ENCODE peak calls at places on chromosomes 16 and 17, in five cellular contexts. One of them, this sample, is unnamed.

GRCh38 chr17:82042649-82043048 is 5.2 kb upstream of the DCXR start:
- DNase-seq in IMR-90: no peak
- DNase-seq in neuronal stem cell: no peak
- DNase-seq in H9: no peak
- DNase-seq in H1: no peak
- DNase-seq in this sample: no peak

GRCh38 chr16:30186782-30187555 is 3.6 kb downstream of the CORO1A start:
- DNase-seq in H1: peak; percentile 94
- DNase-seq in neuronal stem cell: no peak
- DNase-seq in H9: peak; percentile 78
- DNase-seq in IMR-90: no peak
- DNase-seq in this sample: peak; percentile 29

GRCh38 chr16:57818377-57819055 is 16.2 kb upstream of the KIFC3 start:
- DNase-seq in neuronal stem cell: no peak
- DNase-seq in H1: no peak
- DNase-seq in IMR-90: no peak
- DNase-seq in H9: no peak
- DNase-seq in this sample: no peak

GRCh38 chr17:36124879-36125824 is 21.5 kb downstream of the CCL4 start:
- DNase-seq in H1: peak; percentile 46
- DNase-seq in neuronal stem cell: no peak
- DNase-seq in H9: peak; percentile 88
- DNase-seq in IMR-90: no peak
- DNase-seq in this sample: no peak

GRCh38 chr17:48757524-48757961 is 29.0 kb upstream of the HOXB13 start:
- DNase-seq in neuronal stem cell: no peak
- DNase-seq in H9: no peak
- DNase-seq in IMR-90: no peak
- DNase-seq in H1: no peak
- DNase-seq in this sample: no peak

GRCh38 chr17:1532836-1533602 is 16.6 kb upstream of the INPP5K start:
- DNase-seq in neuronal stem cell: no peak
- DNase-seq in IMR-90: no peak
- DNase-seq in H1: peak; percentile 74
- DNase-seq in H9: peak; percentile 85
- DNase-seq in this sample: peak; percentile 12

GRCh38 chr16:15427648-15428239 is 6.6 kb upstream of the BMERB1 start:
- DNase-seq in H9: no peak
- DNase-seq in IMR-90: peak; percentile 84
- DNase-seq in neuronal stem cell: no peak
- DNase-seq in H1: no peak
- DNase-seq in this sample: peak; percentile 77

GRCh38 chr16:81491522-81492188 is 47.0 kb downstream of the CMIP start:
- DNase-seq in IMR-90: peak; percentile 65
- DNase-seq in H9: no peak
- DNase-seq in H1: no peak
- DNase-seq in neuronal stem cell: no peak
- DNase-seq in this sample: no peak

GRCh38 chr17:28724500-28725165 is 1.4 kb downstream of the TLCD1 start:
- DNase-seq in H9: no peak
- DNase-seq in neuronal stem cell: no peak
- DNase-seq in IMR-90: no peak
- DNase-seq in H1: no peak
- DNase-seq in this sample: no peak

GRCh38 chr16:49281843-49282642 is 405 bp upstream of the CBLN1 start:
- DNase-seq in H9: peak; percentile 92
- DNase-seq in H1: peak; percentile 96
- DNase-seq in IMR-90: peak; percentile 16
- DNase-seq in neuronal stem cell: peak; percentile 98
- DNase-seq in this sample: peak; percentile 26

GRCh38 chr17:30548189-30548588 is 71.0 kb downstream of the GOSR1 start:
- DNase-seq in neuronal stem cell: no peak
- DNase-seq in IMR-90: no peak
- DNase-seq in H9: no peak
- DNase-seq in H1: peak; percentile 30
- DNase-seq in this sample: no peak

GRCh38 chr17:71482625-71483024 is 638.2 kb upstream of the SOX9 start:
- DNase-seq in H9: no peak
- DNase-seq in IMR-90: no peak
- DNase-seq in H1: no peak
- DNase-seq in neuronal stem cell: no peak
- DNase-seq in this sample: no peak

GRCh38 chr17:41907185-41907556 is 11.6 kb downstream of the ACLY start:
- DNase-seq in IMR-90: peak; percentile 82
- DNase-seq in neuronal stem cell: no peak
- DNase-seq in H9: no peak
- DNase-seq in H1: no peak
- DNase-seq in this sample: peak; percentile 37

GRCh38 chr16:3963886-3964685 is 83.6 kb upstream of the CREBBP start:
- DNase-seq in neuronal stem cell: no peak
- DNase-seq in H9: no peak
- DNase-seq in H1: no peak
- DNase-seq in IMR-90: no peak
- DNase-seq in this sample: no peak

GRCh38 chr17:76353004-76353598 is 615 bp downstream of the PRPSAP1 start:
- DNase-seq in H9: peak; percentile 50
- DNase-seq in neuronal stem cell: no peak
- DNase-seq in H1: peak; percentile 62
- DNase-seq in IMR-90: no peak
- DNase-seq in this sample: peak; percentile 42

GRCh38 chr17:35895602-35896001 is 15.4 kb upstream of the CCL5 start:
- DNase-seq in neuronal stem cell: no peak
- DNase-seq in IMR-90: peak; percentile 29
- DNase-seq in H1: no peak
- DNase-seq in H9: no peak
- DNase-seq in this sample: peak; percentile 44

GRCh38 chr17:57213180-57213825 is 43.0 kb upstream of the MSI2 start:
- DNase-seq in H1: no peak
- DNase-seq in neuronal stem cell: no peak
- DNase-seq in H9: no peak
- DNase-seq in IMR-90: no peak
- DNase-seq in this sample: no peak

GRCh38 chr17:72985882-72986720 is 106.4 kb downstream of the SLC39A11 start:
- DNase-seq in IMR-90: peak; percentile 80
- DNase-seq in H1: peak; percentile 84
- DNase-seq in H9: peak; percentile 88
- DNase-seq in neuronal stem cell: peak; percentile 69
- DNase-seq in this sample: peak; percentile 66

GRCh38 chr17:58335779-58336455 is 7.3 kb upstream of the TSPOAP1 start:
- DNase-seq in H9: no peak
- DNase-seq in neuronal stem cell: no peak
- DNase-seq in IMR-90: no peak
- DNase-seq in H1: no peak
- DNase-seq in this sample: no peak

GRCh38 chr17:58337126-58337599 is 8.6 kb upstream of the TSPOAP1 start:
- DNase-seq in IMR-90: peak; percentile 27
- DNase-seq in neuronal stem cell: no peak
- DNase-seq in H1: no peak
- DNase-seq in H9: peak; percentile 48
- DNase-seq in this sample: no peak

GRCh38 chr17:58337600-58338453 is 9.2 kb upstream of the TSPOAP1 start:
- DNase-seq in neuronal stem cell: no peak
- DNase-seq in IMR-90: peak; percentile 96
- DNase-seq in H9: peak; percentile 94
- DNase-seq in H1: peak; percentile 78
- DNase-seq in this sample: peak; percentile 86

GRCh38 chr17:58335061-58335731 is 6.6 kb upstream of the TSPOAP1 start:
- DNase-seq in IMR-90: no peak
- DNase-seq in H9: peak; percentile 31
- DNase-seq in H1: no peak
- DNase-seq in neuronal stem cell: no peak
- DNase-seq in this sample: no peak

DNA sequence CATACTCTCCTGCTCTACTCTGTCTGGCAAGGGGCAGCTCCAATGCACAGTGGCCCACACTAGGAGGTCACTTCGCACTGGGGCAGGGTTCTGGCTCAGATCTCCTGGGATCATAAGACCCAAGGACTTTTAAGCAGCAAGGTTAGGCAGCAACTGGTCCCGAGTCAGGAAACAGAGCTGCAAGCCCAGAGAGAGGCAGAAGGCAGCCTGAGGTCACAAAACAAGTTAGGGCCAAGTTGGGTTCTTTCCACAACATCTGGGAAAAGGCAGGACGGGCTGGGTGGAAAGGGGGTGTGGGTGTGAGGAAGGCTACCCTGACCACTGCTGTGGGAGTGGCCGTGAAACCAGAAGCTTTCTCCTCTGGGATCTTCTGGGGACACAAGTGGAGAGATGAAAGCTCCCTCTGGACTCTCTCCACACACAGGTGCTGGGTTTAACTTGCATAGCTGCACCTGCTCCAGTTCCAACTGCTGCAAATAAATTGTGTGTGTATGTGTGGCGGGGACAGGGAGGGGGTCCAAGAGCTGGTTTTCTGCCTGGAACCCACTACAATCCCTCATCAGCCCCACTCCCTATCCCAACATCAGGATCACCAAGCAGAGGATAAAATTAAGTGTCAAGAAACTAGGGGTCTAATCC is 8.0 kb upstream of the TSPOAP1 start:
- DNase-seq in neuronal stem cell: no peak
- DNase-seq in H1: no peak
- DNase-seq in IMR-90: peak; percentile 38
- DNase-seq in H9: peak; percentile 29
- DNase-seq in this sample: no peak
- H2BK15ac ChIP-seq in neuronal stem cell: no peak overlapping the region
- H2BK15ac ChIP-seq in H1: peak overlapping the region; percentile 95
- H2BK15ac ChIP-seq in IMR-90: peak overlapping the region; percentile 100
- H2BK15ac ChIP-seq in H9: no peak overlapping the region
- H2BK15ac ChIP-seq in this sample: no peak overlapping the region

DNA sequence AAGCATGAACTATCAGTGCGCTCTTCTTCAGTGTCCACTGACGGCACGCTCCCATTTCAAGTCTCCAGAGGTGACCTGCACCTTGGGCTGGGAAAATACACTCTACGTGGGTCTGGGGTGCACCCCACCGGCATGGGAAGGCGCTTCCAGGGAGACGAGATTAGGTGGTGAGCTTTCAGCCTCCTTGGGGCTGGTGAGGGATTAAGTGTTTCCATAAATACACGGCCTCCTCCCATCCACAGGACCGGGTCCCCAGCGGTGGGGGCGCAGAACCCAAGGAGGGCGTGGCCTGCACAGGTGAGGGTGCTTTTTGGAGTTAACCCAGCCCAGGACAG is 1.2 kb downstream of the C16orf74 start:
- DNase-seq in H9: no peak
- DNase-seq in neuronal stem cell: no peak
- DNase-seq in IMR-90: no peak
- DNase-seq in H1: no peak
- DNase-seq in this sample: no peak
- H4K91ac ChIP-seq in H9: no peak overlapping the region
- H4K91ac ChIP-seq in neuronal stem cell: no peak overlapping the region
- H4K91ac ChIP-seq in IMR-90: no peak overlapping the region
- H4K91ac ChIP-seq in H1: no peak overlapping the region
- H4K91ac ChIP-seq in this sample: no peak overlapping the region

GRCh38 chr16:84712801-84713775 is 13.3 kb downstream of the USP10 start:
- DNase-seq in H1: peak; percentile 42
- DNase-seq in neuronal stem cell: no peak
- DNase-seq in IMR-90: no peak
- DNase-seq in H9: no peak
- DNase-seq in this sample: no peak
- H3K4ac ChIP-seq in H1: no peak overlapping the region
- H3K4ac ChIP-seq in neuronal stem cell: no peak overlapping the region
- H3K4ac ChIP-seq in IMR-90: no peak overlapping the region
- H3K4ac ChIP-seq in H9: no peak overlapping the region
- H3K4ac ChIP-seq in this sample: no peak overlapping the region

GRCh38 chr16:24729243-24729966 is at the start of gene TNRC6A:
- DNase-seq in H1: peak; percentile 94
- DNase-seq in H9: peak; percentile 92
- DNase-seq in neuronal stem cell: peak; percentile 85
- DNase-seq in IMR-90: peak; percentile 86
- DNase-seq in this sample: peak; percentile 93
- H2BK15ac ChIP-seq in H1: no peak within 1 kb of the TSS
- H2BK15ac ChIP-seq in H9: no peak within 1 kb of the TSS
- H2BK15ac ChIP-seq in neuronal stem cell: no peak within 1 kb of the TSS
- H2BK15ac ChIP-seq in IMR-90: peak within 1 kb of the TSS; percentile 74
- H2BK15ac ChIP-seq in this sample: peak within 1 kb of the TSS; percentile 93

GRCh38 chr16:77963185-77964044 is 58.9 kb upstream of the CLEC3A start:
- DNase-seq in H1: peak; percentile 56
- DNase-seq in IMR-90: no peak
- DNase-seq in H9: peak; percentile 87
- DNase-seq in neuronal stem cell: no peak
- DNase-seq in this sample: peak; percentile 28

GRCh38 chr16:77965346-77965745 is 57.0 kb upstream of the CLEC3A start:
- DNase-seq in H9: no peak
- DNase-seq in H1: no peak
- DNase-seq in IMR-90: no peak
- DNase-seq in neuronal stem cell: no peak
- DNase-seq in this sample: peak; percentile 79

GRCh38 chr16:77962689-77963088 is 59.7 kb upstream of the CLEC3A start:
- DNase-seq in H1: no peak
- DNase-seq in IMR-90: no peak
- DNase-seq in H9: no peak
- DNase-seq in neuronal stem cell: no peak
- DNase-seq in this sample: no peak

GRCh38 chr16:77960771-77961170 is 61.6 kb upstream of the CLEC3A start:
- DNase-seq in IMR-90: no peak
- DNase-seq in neuronal stem cell: no peak
- DNase-seq in H1: no peak
- DNase-seq in H9: no peak
- DNase-seq in this sample: no peak

GRCh38 chr16:77961811-77962210 is 60.5 kb upstream of the CLEC3A start:
- DNase-seq in IMR-90: peak; percentile 59
- DNase-seq in H1: no peak
- DNase-seq in H9: no peak
- DNase-seq in neuronal stem cell: no peak
- DNase-seq in this sample: peak; percentile 24
- H4K91ac ChIP-seq in IMR-90: no peak overlapping the region
- H4K91ac ChIP-seq in H1: peak overlapping the region; percentile 62
- H4K91ac ChIP-seq in H9: no peak overlapping the region
- H4K91ac ChIP-seq in neuronal stem cell: no peak overlapping the region
- H4K91ac ChIP-seq in this sample: no peak overlapping the region

DNA sequence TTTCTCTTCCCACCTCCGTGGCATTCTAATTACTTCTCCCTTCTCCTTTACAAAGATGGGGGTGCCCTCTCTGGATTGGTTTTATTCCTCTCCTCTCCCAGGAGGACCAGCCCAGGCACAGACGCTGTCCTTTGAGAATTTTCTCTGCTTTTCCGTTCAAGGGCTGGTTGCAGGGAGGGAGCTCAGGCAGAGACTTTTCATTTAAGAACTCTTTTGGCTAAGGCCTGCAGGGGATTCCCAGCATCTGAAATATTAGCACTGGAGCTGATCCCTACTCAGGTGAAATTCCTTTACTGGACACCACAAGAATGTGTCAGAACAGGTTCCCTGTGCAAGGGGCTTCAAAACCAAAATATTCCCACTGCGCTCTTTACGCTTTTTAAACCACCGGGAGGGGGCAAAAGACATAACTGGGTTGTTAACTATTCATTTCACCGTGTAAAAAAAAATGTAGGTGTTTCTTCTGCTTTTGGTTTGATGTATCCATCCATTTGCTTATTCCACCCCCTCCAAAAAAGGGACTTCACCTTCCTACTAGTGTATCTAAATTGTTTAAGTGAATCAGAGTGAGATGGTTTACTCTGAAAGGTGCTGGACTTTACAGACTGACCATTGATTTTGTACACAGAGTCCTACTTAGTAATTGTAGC is 1.4 kb downstream of the NFAT5 start:
- DNase-seq in IMR-90: peak; percentile 33
- DNase-seq in H1: no peak
- DNase-seq in H9: peak; percentile 39
- DNase-seq in neuronal stem cell: no peak
- DNase-seq in this sample: no peak
- H3K4ac ChIP-seq in IMR-90: peak overlapping the region; percentile 84
- H3K4ac ChIP-seq in H1: no peak overlapping the region
- H3K4ac ChIP-seq in H9: no peak overlapping the region
- H3K4ac ChIP-seq in neuronal stem cell: no peak overlapping the region
- H3K4ac ChIP-seq in this sample: no peak overlapping the region

GRCh38 chr17:3886776-3887175 is 6.1 kb downstream of the CAMKK1 start:
- DNase-seq in H9: no peak
- DNase-seq in H1: no peak
- DNase-seq in IMR-90: no peak
- DNase-seq in neuronal stem cell: no peak
- DNase-seq in this sample: no peak
- H2BK15ac ChIP-seq in H9: no peak overlapping the region
- H2BK15ac ChIP-seq in H1: no peak overlapping the region
- H2BK15ac ChIP-seq in IMR-90: no peak overlapping the region
- H2BK15ac ChIP-seq in neuronal stem cell: peak overlapping the region; percentile 5
- H2BK15ac ChIP-seq in this sample: no peak overlapping the region